ENCODE peak calls at places on chromosomes 11 and 22, in eight cellular contexts. L, A, S, U, E, W, X and Y are unnamed samples.

GRCh38 chr11:4607111-4607510 is 920 bp downstream of the TRIM68 start:
- DNase-seq in L (no peak), A (no peak), S (no peak), U (no peak), E (no peak), W (no peak), X (no peak), Y (no peak)

GRCh38 chr11:88537613-88538012 is 200.1 kb upstream of the CTSC start:
- DNase-seq in L (no peak), A (no peak), S (no peak), U (no peak), E (no peak), W (no peak), X (no peak), Y (no peak)

GRCh38 chr22:28829358-28830181 is 29.2 kb upstream of the XBP1 start:
- DNase-seq in L (peak), A (no peak), S (peak), U (no peak), E (peak), W (peak), X (peak), Y (peak)

GRCh38 chr11:117535201-117535869 is 207.7 kb downstream of the CEP164 start:
- DNase-seq in L (no peak), A (no peak), S (no peak), U (no peak), E (peak), W (no peak), X (no peak), Y (peak)

GRCh38 chr11:124429599-124429998 is 4.9 kb upstream of the OR8B4 start:
- DNase-seq in L (no peak), A (no peak), S (no peak), U (no peak), E (no peak), W (no peak), X (no peak), Y (no peak)

GRCh38 chr11:61731211-61731955 is 21.1 kb upstream of the MYRF start:
- DNase-seq in L (no peak), A (no peak), S (no peak), U (no peak), E (no peak), W (no peak), X (no peak), Y (no peak)

GRCh38 chr11:68242616-68243015 is 29.2 kb downstream of the C11orf24 start:
- DNase-seq in L (no peak), A (no peak), S (no peak), U (no peak), E (no peak), W (no peak), X (no peak), Y (no peak)

GRCh38 chr11:116360542-116360941 is 412.2 kb downstream of the BUD13 start:
- DNase-seq in L (no peak), A (no peak), S (no peak), U (no peak), E (no peak), W (no peak), X (no peak), Y (no peak)

GRCh38 chr11:71086687-71087258 is 165.6 kb downstream of the SHANK2 start:
- DNase-seq in L (peak), A (no peak), S (peak), U (no peak), E (no peak), W (no peak), X (peak), Y (peak)

GRCh38 chr11:1947592-1948237 is 583 bp downstream of the MRPL23 start:
- DNase-seq in L (no peak), A (no peak), S (no peak), U (no peak), E (no peak), W (no peak), X (no peak), Y (no peak)

GRCh38 chr11:121890377-121890776 is 225.6 kb downstream of the BLID start:
- DNase-seq in L (peak), A (no peak), S (no peak), U (no peak), E (peak), W (no peak), X (no peak), Y (no peak)

GRCh38 chr11:121613724-121614123 is 161.0 kb upstream of the SORL1-AS1 start:
- DNase-seq in L (no peak), A (no peak), S (no peak), U (no peak), E (no peak), W (no peak), X (no peak), Y (no peak)

GRCh38 chr11:64207247-64208085 is 945 bp downstream of the FERMT3 start:
- DNase-seq in L (peak), A (no peak), S (no peak), U (no peak), E (no peak), W (peak), X (no peak), Y (no peak)

GRCh38 chr11:99693941-99694492 is 673.3 kb downstream of the CNTN5 start:
- DNase-seq in L (peak), A (no peak), S (peak), U (no peak), E (no peak), W (no peak), X (peak), Y (no peak)

GRCh38 chr11:45959851-45960250 is 37.4 kb downstream of the LARGE2 start:
- DNase-seq in L (no peak), A (no peak), S (no peak), U (no peak), E (no peak), W (no peak), X (no peak), Y (no peak)

GRCh38 chr11:4025248-4025956 is 69.2 kb upstream of the RRM1 start:
- DNase-seq in L (no peak), A (no peak), S (no peak), U (no peak), E (no peak), W (no peak), X (no peak), Y (no peak)

DNA sequence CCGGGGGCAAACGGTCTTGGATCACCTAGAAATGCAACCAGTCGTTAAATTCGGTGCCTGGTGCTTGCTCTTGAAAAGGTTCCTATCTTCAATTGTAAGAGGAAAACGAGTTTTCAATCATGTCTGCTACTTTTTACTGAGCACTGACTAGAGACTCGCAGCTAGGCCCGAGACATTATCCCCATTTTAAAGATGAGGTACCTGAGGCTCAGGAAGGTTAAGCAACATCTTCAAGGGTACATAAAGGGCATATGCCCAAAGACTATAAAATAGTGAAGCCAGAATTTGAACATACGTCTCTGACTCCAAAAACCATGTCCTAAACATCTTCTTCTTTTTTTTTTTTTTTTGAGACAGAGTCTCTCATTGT is 638 bp upstream of the PISD start:
- DNase-seq in L (no peak), A (no peak), S (no peak), U (no peak), E (no peak), W (no peak), X (no peak), Y (no peak)
- H3K27ac ChIP-seq in L (no peak), A (peak), S (peak), U (peak), E (peak), W (peak), X (peak), Y (peak)

DNA sequence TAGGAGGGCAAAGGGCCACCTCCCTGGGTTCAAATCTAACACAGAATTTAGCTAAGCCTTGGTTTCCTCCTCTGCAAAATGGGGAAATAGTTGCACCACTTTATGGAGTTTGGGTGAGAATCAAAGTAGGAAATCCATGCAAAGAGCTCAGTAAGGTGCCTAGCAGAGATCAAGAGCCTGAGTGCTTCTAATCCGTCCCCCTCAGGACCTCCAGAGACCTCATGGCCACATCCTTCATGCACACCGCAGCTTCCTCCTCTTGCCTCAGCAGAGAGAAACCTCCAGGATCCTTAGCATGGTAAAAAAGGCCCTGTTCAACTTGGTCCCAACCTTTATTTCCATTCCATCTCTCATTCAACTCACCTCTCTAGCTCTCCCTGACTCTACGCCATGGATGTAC is 37.8 kb upstream of the NAV2 start:
- DNase-seq in L (no peak), A (no peak), S (no peak), U (no peak), E (no peak), W (no peak), X (no peak), Y (no peak)
- H3K27ac ChIP-seq in L (no peak), A (peak), S (no peak), U (peak), E (peak), W (no peak), X (peak), Y (no peak)

GRCh38 chr22:43923631-43924548 is at the start of gene PNPLA3:
- DNase-seq in L (peak), A (peak), S (peak), U (no peak), E (peak), W (peak), X (peak), Y (peak)
- H3K27ac ChIP-seq in L (peak), A (no peak), S (peak), U (peak), E (peak), W (no peak), X (peak), Y (no peak)

GRCh38 chr22:38260760-38261477 is 11.9 kb downstream of the TMEM184B start:
- DNase-seq in L (no peak), A (no peak), S (no peak), U (no peak), E (no peak), W (no peak), X (no peak), Y (no peak)
- H3K27ac ChIP-seq in L (no peak), A (peak), S (peak), U (peak), E (peak), W (no peak), X (peak), Y (peak)

DNA sequence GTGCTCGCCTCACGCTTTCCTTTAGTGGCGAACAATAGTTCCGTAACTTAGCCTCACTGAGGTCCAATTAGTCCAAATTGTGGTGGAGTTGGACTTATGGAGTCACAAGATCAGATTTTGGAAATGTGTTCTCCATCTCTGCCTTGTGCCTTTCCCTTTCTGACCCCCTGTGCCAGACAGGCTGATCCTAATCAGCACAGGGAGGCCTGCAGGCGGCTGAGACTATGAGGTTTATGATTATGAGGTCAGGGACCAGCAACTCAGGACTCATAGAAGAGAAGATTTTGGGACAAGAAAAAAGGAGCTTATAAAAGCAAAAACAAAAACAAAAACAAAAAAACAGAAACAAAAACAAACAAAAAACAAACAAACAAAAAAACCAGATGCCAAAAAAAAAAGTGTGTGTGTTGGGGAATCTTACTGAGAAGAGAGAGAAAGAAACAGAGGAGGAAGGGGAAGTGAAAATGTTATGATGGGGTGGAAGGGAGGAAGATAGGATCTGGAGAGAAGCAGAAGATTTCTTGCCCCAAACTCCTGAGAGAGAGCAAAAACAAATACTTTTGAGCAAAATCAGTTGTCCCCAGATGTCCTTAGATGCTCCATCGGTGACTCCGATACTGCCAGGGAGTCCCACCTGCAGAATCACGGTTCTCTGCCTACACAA is 20.1 kb upstream of the GRAMD1B start:
- DNase-seq in L (no peak), A (no peak), S (no peak), U (no peak), E (no peak), W (no peak), X (no peak), Y (no peak)
- H3K27ac ChIP-seq in L (no peak), A (no peak), S (no peak), U (no peak), E (no peak), W (no peak), X (no peak), Y (no peak)

GRCh38 chr22:37148742-37149665 is 712 bp downstream of the IL2RB start:
- DNase-seq in L (no peak), A (no peak), S (no peak), U (no peak), E (no peak), W (no peak), X (no peak), Y (no peak)
- H3K27ac ChIP-seq in L (no peak), A (no peak), S (no peak), U (peak), E (no peak), W (peak), X (no peak), Y (no peak)

GRCh38 chr11:110076388-110076965 is 16.7 kb upstream of the ZC3H12C start:
- DNase-seq in L (no peak), A (no peak), S (peak), U (no peak), E (no peak), W (no peak), X (peak), Y (no peak)
- H3K27ac ChIP-seq in L (no peak), A (no peak), S (peak), U (no peak), E (no peak), W (no peak), X (peak), Y (no peak)

DNA sequence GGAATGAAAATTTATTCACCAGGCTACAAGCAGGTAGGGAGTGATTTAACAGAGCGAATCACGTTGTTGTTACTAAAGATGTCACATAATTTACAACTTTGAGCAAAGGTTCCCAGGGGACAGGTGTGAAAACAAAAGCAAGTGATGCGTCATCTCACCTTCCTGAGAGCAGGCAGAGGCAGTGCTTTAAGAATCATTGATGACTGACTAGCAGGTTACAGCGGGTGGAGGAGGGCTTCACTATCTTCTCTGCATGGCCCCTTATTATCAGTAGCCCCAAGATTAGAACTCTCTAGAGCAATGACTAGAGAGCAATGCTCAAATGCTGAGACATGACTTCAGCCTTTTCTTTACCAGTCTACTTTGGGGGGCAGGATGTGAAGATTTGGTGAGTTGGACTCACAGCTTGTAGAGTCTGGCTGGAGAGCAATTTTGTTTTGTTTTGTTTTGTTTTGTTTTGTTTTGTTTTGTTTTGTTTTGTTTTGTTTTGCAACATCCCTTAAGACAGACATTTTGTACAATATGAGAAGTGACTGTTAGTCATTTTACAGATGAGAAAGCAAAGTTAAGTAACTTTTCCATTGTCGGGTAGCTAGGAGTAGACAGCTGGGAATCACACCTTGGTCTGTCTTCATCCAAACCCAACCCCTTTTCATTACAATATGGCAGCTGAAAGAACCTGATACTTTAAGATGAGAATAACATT is 84.8 kb downstream of the SLC1A2 start:
- DNase-seq in L (no peak), A (no peak), S (no peak), U (no peak), E (no peak), W (no peak), X (peak), Y (no peak)
- H3K27ac ChIP-seq in L (no peak), A (no peak), S (no peak), U (no peak), E (no peak), W (no peak), X (no peak), Y (no peak)

GRCh38 chr11:108881136-108881535 is 216.3 kb downstream of the DDX10 start:
- DNase-seq in L (no peak), A (no peak), S (no peak), U (no peak), E (no peak), W (no peak), X (no peak), Y (no peak)
- H3K27ac ChIP-seq in L (no peak), A (no peak), S (no peak), U (no peak), E (no peak), W (no peak), X (no peak), Y (no peak)

DNA sequence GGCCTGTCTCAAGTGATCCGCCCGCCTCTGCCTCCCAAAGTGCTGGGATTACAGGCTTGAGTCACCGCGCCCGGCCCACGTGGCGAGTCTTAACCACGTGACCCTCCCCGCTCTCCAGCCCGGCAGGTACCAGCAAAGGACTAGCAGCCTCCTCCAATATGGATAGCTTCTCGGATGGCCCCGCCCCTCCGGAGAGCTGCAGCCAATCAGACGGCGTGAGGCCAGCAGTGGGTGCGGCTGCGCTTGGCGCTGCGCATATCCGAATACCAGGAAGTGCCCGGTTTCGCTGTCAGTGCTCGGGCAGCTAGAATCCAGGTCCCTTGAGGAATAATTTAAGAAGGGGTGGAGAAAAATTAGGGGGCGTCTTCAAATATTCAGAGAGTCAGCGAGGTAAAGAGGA is 14.7 kb upstream of the PISD start:
- DNase-seq in L (peak), A (peak), S (peak), U (peak), E (peak), W (peak), X (peak), Y (peak)
- H3K27ac ChIP-seq in L (peak), A (peak), S (peak), U (peak), E (peak), W (no peak), X (peak), Y (no peak)